ENCODE peak calls at places on chromosomes 2 and 18, in ten cellular contexts. J is endodermal cell, G is neural progenitor cell, X is H9, P is left ventricle myocardium inferior, O is MM.1S, S is heart right ventricle, D is testis, U is GM12878, R is colonic mucosa. E is an unnamed sample.

GRCh38 chr2:9657731-9658130 is 26.9 kb upstream of the YWHAQ start:
- DNase-seq in X (no peak), R (no peak), S (no peak), O (no peak), D (no peak), P (no peak), U (no peak), J (peak; percentile 78), G (no peak), E (no peak)

GRCh38 chr2:37156071-37156856 is 516 bp downstream of the EIF2AK2 start:
- DNase-seq in X (peak; percentile 31), G (peak; percentile 7), J (peak; percentile 69), D (peak; percentile 53), O (peak; percentile 15), U (no peak), S (peak; percentile 69), R (peak; percentile 55), P (peak; percentile 41), E (peak; percentile 63)

GRCh38 chr18:10032331-10032979 is 118.6 kb downstream of the VAPA start:
- DNase-seq in U (no peak), P (no peak), S (no peak), X (peak; percentile 79), G (peak; percentile 73), D (peak; percentile 52), O (no peak), J (peak; percentile 84), R (no peak), E (no peak)

GRCh38 chr18:79531386-79531785 is 135.7 kb downstream of the NFATC1 start:
- DNase-seq in J (no peak), O (no peak), X (no peak), P (no peak), S (no peak), D (no peak), R (no peak), G (no peak), U (no peak), E (peak; percentile 21)

GRCh38 chr18:77203071-77203470 is 46.6 kb upstream of the GALR1 start:
- DNase-seq in O (no peak), J (peak; percentile 73), U (no peak), X (no peak), P (no peak), S (no peak), R (no peak), D (no peak), G (peak; percentile 42), E (no peak)

GRCh38 chr2:47429795-47430194 is 26.8 kb downstream of the MSH2 start:
- DNase-seq in X (no peak), R (no peak), O (no peak), D (no peak), J (no peak), G (no peak), S (no peak), U (no peak), P (no peak), E (no peak)

GRCh38 chr2:120667981-120668380 is 67.7 kb upstream of the GLI2 start:
- DNase-seq in U (no peak), O (no peak), P (no peak), G (no peak), J (no peak), D (no peak), R (no peak), S (no peak), X (no peak), E (no peak)

GRCh38 chr2:102736174-102736606 is 25.6 kb upstream of the TMEM182 start:
- DNase-seq in S (peak; percentile 10), O (peak; percentile 31), R (peak; percentile 60), G (peak; percentile 34), X (peak; percentile 39), J (no peak), U (no peak), P (no peak), D (peak; percentile 32), E (no peak)

GRCh38 chr2:210226186-210226585 is 939 bp upstream of the ACADL start:
- DNase-seq in J (no peak), X (no peak), P (no peak), D (no peak), U (no peak), R (no peak), O (no peak), S (no peak), G (no peak), E (no peak)

GRCh38 chr2:74583504-74583903 is 29.0 kb downstream of the DOK1 start:
- DNase-seq in U (no peak), J (no peak), X (no peak), D (no peak), G (no peak), O (no peak), R (no peak), P (no peak), S (no peak), E (no peak)

GRCh38 chr2:41934323-41935003 is 113.4 kb upstream of the PKDCC start:
- DNase-seq in D (peak; percentile 36), P (peak; percentile 48), U (no peak), G (no peak), X (no peak), J (no peak), R (no peak), O (no peak), S (no peak), E (no peak)

GRCh38 chr2:84735383-84735782 is 145.5 kb downstream of the TRABD2A start:
- DNase-seq in P (no peak), D (no peak), O (no peak), U (no peak), G (no peak), S (no peak), R (no peak), X (no peak), J (no peak), E (no peak)

GRCh38 chr2:201665420-201666158 is 22.3 kb upstream of the TMEM237 start:
- DNase-seq in P (no peak), J (no peak), R (no peak), U (no peak), O (no peak), X (no peak), D (no peak), G (no peak), S (no peak), E (no peak)

GRCh38 chr2:9247177-9247576 is 40.6 kb downstream of the ASAP2 start:
- DNase-seq in J (no peak), O (no peak), S (no peak), D (no peak), G (no peak), P (no peak), X (no peak), U (no peak), R (no peak), E (no peak)

GRCh38 chr2:98281607-98282006 is 64.6 kb upstream of the CNGA3 start:
- DNase-seq in X (no peak), R (no peak), D (no peak), U (no peak), J (no peak), P (no peak), S (no peak), G (no peak), O (no peak), E (no peak)

GRCh38 chr2:98282109-98282508 is 64.1 kb upstream of the CNGA3 start:
- DNase-seq in R (no peak), J (no peak), U (no peak), G (no peak), D (no peak), P (no peak), O (no peak), X (no peak), S (no peak), E (no peak)

GRCh38 chr2:98278074-98278473 is 68.2 kb upstream of the CNGA3 start:
- DNase-seq in J (no peak), S (no peak), G (no peak), D (no peak), X (no peak), O (no peak), P (no peak), R (no peak), U (no peak), E (no peak)

GRCh38 chr2:98277156-98277859 is 68.9 kb upstream of the CNGA3 start:
- DNase-seq in P (no peak), O (no peak), S (no peak), R (peak; percentile 66), D (no peak), U (no peak), G (no peak), X (no peak), J (no peak), E (no peak)

GRCh38 chr2:98280376-98281102 is 65.7 kb upstream of the CNGA3 start:
- DNase-seq in D (no peak), G (peak; percentile 39), P (no peak), X (no peak), U (no peak), R (peak; percentile 84), J (peak; percentile 69), O (no peak), S (no peak), E (no peak)
- H3K27ac ChIP-seq in D (no peak overlapping the region), G (no peak overlapping the region), P (no peak overlapping the region), X (no peak overlapping the region), U (no peak overlapping the region), R (peak overlapping the region; percentile 81), J (peak overlapping the region; percentile 20), O (no peak overlapping the region), S (no peak overlapping the region), E (no peak overlapping the region)

DNA sequence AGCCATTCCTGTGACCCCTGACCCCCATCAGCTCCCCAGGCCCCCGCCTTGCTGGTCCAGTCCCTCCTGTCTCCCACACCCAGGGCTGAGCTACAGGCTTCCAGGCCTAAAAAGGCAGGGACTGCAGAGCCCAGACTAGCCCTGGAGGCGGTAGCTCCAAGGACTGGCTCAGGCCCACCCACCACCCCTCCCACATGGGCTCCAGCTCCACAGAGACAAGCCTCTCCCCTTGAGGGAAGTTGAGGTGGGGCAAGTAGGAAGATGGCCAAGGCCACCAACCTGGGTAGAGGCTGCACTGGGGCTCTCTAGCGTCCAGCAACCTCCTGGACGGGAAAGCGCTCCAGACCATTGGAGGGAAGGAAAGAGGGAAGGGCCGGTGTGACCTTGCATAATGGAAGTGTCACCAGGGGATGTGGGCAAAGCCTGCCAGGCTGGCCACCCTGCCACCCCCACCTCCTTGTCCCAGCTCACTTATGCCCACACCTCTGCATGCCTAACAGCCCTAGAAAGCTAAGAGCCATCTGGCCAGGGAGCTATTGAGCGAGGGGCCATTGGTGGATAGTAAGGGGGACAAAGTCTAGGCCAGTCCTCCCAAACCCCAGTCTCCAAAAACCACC is 63.1 kb downstream of the TNS1 start:
- DNase-seq in O (no peak), R (no peak), X (no peak), D (no peak), P (peak; percentile 43), G (no peak), J (no peak), S (peak; percentile 61), U (no peak), E (peak; percentile 70)
- H3K4me1 ChIP-seq in O (no peaks in the 10 kb centered on the region), R (no peaks in the 10 kb centered on the region), X (peaks cover 20% of the 10 kb centered on the region), D (peaks cover 32% of the 10 kb centered on the region), P (peaks cover 99% of the 10 kb centered on the region), G (peaks cover 6% of the 10 kb centered on the region), J (peaks cover 11% of the 10 kb centered on the region), S (peaks cover 94% of the 10 kb centered on the region), U (no peaks in the 10 kb centered on the region), E (peaks cover 81% of the 10 kb centered on the region)

GRCh38 chr2:43356774-43357173 is 130.4 kb upstream of the ZFP36L2 start:
- DNase-seq in U (no peak), P (no peak), D (no peak), J (no peak), X (no peak), S (no peak), R (no peak), O (no peak), G (no peak), E (no peak)
- TF ChIP-seq CTCF in U (no peak), P (no peak), D (no peak), J (no peak), X (no peak), S (no peak), R (no peak), O (no peak), G (no peak), E (no peak)

GRCh38 chr2:220228310-220229006 is 601.0 kb downstream of the SLC4A3 start:
- DNase-seq in S (no peak), G (no peak), R (no peak), D (no peak), X (no peak), U (no peak), P (no peak), J (peak; percentile 47), O (no peak), E (no peak)
- H3K27ac ChIP-seq in S (no peak overlapping the region), G (no peak overlapping the region), R (no peak overlapping the region), D (no peak overlapping the region), X (no peak overlapping the region), U (no peak overlapping the region), P (no peak overlapping the region), J (no peak overlapping the region), O (no peak overlapping the region), E (no peak overlapping the region)

E was measured in lower lobe of right lung.